ENCODE peak calls at places on chromosomes 3 and 15, in six cellular contexts. B is sigmoid colon, F is H1, T is GM12892, D is stomach, H is transverse colon. N is an unnamed sample.

GRCh38 chr3:107796786-107797185 is 274.0 kb downstream of the BBX start:
- DNase-seq in B (no peak), F (no peak), T (no peak), D (no peak), H (no peak), N (no peak)

GRCh38 chr15:47718474-47719440 is 1.5 kb downstream of the SEMA6D start:
- DNase-seq in B (no peak), F (no peak), T (no peak), D (no peak), H (peak), N (peak)

GRCh38 chr15:40937762-40938529 is 8.8 kb downstream of the DLL4 start:
- DNase-seq in B (no peak), F (no peak), T (no peak), D (no peak), H (peak), N (no peak)

GRCh38 chr3:14843321-14843720 is 24.6 kb downstream of the FGD5 start:
- DNase-seq in B (peak), F (no peak), T (no peak), D (no peak), H (no peak), N (no peak)

GRCh38 chr3:88810455-88810854 is 297.0 kb upstream of the EPHA3 start:
- DNase-seq in B (no peak), F (no peak), T (no peak), D (no peak), H (no peak), N (no peak)

GRCh38 chr3:100954990-100955389 is 38.2 kb downstream of the ABI3BP start:
- DNase-seq in B (peak), F (no peak), T (no peak), D (no peak), H (peak), N (no peak)

GRCh38 chr15:92914103-92914499 is 14.0 kb downstream of the CHD2 start:
- DNase-seq in B (no peak), F (no peak), T (no peak), D (no peak), H (no peak), N (no peak)

GRCh38 chr15:43440721-43441281 is 52.2 kb downstream of the TP53BP1 start:
- DNase-seq in B (peak), F (peak), T (no peak), D (no peak), H (peak), N (peak)

GRCh38 chr15:77031376-77032050 is 36.6 kb downstream of the PSTPIP1 start:
- DNase-seq in B (peak), F (no peak), T (peak), D (peak), H (peak), N (peak)

GRCh38 chr15:70093070-70093469 is 4.6 kb downstream of the TLE3 start:
- DNase-seq in B (no peak), F (no peak), T (no peak), D (no peak), H (no peak), N (no peak)

GRCh38 chr3:45817788-45818523 is 21.6 kb upstream of the SLC6A20 start:
- DNase-seq in B (peak), F (no peak), T (no peak), D (peak), H (peak), N (no peak)

GRCh38 chr15:50979041-50979440 is 70.6 kb downstream of the AP4E1 start:
- DNase-seq in B (no peak), F (no peak), T (no peak), D (no peak), H (no peak), N (no peak)

GRCh38 chr3:175258763-175259162 is 399.6 kb downstream of the NAALADL2 start:
- DNase-seq in B (no peak), F (no peak), T (no peak), D (peak), H (no peak), N (no peak)
- TF ChIP-seq POLR2A in B (no peak), F (no peak), T (no peak), D (no peak), H (no peak), N (no peak)

DNA sequence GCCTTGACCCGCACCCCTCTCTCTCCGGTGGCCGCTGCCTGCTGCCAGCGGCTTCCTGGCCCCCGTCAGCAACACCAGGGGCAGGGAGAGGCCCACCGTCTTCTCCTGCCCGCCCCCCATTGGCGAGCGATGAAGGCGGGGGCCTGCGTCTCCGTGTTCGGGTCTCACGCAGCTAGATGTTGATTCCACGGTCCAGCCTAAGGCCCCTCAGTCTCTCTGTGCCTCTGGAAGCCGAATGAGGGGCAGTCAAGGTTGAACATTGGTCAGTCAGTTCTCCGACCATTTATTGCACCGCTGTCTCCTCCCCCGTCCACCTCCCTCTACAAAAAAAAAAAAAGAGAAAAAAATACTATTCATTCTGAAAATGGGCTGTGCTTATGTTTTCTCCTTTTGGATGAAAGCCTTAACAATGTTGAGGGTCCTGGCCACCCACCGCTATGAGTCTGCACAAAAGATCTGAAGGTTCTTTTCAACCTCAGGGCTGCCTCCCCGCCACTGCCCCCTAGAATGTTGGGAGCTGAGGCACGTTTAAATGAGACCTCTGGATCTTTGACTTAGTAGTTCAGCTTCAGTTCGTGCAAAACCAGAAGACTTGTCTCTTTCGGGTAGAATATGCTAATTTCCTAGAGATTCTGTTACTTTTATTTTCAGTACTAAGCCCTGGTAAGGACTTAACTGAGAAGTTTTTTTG is 724 bp downstream of the IREB2 start:
- DNase-seq in B (no peak), F (no peak), T (no peak), D (no peak), H (no peak), N (no peak)
- TF ChIP-seq POLR2A in B (no peak), F (no peak), T (no peak), D (no peak), H (no peak), N (no peak)

DNA sequence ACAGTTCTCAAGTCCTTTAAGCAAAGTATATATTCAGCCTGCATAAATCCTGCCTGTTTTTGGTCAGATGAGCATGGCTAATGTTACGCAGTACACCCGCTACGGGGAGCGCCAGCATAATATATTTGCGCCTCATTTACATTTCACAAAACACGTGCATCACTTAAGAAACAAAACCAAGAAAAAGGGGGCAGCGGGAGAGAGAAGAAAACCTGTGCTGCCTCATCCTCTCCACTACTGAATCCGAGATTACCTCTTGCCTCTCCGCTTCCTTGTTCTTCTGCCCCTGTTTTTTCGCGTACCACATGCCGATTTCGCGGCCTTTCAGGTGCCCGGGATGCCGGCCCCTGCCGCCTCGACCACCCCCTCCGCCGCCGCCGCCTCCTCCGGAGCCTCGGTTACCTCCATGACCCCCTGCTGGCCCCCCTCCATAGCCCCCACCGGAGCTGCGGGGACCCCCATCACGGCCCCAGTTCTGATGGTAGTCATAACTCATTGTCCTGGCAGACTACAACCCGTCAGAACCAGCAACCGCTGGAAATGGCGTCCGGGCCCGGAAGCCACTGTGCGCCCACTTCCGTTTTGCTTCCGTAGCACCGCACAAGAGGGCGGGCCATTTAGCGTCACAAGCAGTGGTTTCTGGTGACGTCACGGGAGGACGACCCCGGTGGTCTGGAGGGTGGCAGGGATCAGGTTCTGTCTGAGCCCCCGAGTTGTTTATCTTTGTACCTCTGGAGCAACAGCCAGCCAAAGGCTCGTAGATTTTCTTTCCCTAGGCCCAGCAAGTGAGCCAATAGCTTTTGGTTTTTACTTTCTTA is at the start of gene DHX36:
- DNase-seq in B (peak), F (peak), T (peak), D (peak), H (peak), N (peak)
- TF ChIP-seq POLR2A in B (peak), F (peak), T (peak), D (no peak), H (peak), N (peak)

GRCh38 chr3:184154909-184155643 is at the start of gene DVL3:
- DNase-seq in B (peak), F (no peak), T (peak), D (peak), H (peak), N (peak)
- TF ChIP-seq POLR2A in B (no peak), F (peak), T (no peak), D (no peak), H (peak), N (peak)

GRCh38 chr15:78437762-78438594 is at the start of gene IREB2:
- DNase-seq in B (peak), F (peak), T (peak), D (peak), H (peak), N (peak)
- TF ChIP-seq POLR2A in B (peak), F (peak), T (peak), D (no peak), H (peak), N (peak)

GRCh38 chr3:12835005-12835665 is 6.2 kb downstream of the RPL32 start:
- DNase-seq in B (no peak), F (no peak), T (no peak), D (no peak), H (no peak), N (no peak)

GRCh38 chr3:12830785-12831581 is 10.4 kb downstream of the RPL32 start:
- DNase-seq in B (no peak), F (no peak), T (no peak), D (no peak), H (no peak), N (no peak)

GRCh38 chr3:12832350-12833225 is 8.8 kb downstream of the RPL32 start:
- DNase-seq in B (no peak), F (no peak), T (no peak), D (no peak), H (no peak), N (no peak)

GRCh38 chr3:12831582-12831866 is 9.8 kb downstream of the RPL32 start:
- DNase-seq in B (no peak), F (no peak), T (no peak), D (no peak), H (no peak), N (no peak)

DNA sequence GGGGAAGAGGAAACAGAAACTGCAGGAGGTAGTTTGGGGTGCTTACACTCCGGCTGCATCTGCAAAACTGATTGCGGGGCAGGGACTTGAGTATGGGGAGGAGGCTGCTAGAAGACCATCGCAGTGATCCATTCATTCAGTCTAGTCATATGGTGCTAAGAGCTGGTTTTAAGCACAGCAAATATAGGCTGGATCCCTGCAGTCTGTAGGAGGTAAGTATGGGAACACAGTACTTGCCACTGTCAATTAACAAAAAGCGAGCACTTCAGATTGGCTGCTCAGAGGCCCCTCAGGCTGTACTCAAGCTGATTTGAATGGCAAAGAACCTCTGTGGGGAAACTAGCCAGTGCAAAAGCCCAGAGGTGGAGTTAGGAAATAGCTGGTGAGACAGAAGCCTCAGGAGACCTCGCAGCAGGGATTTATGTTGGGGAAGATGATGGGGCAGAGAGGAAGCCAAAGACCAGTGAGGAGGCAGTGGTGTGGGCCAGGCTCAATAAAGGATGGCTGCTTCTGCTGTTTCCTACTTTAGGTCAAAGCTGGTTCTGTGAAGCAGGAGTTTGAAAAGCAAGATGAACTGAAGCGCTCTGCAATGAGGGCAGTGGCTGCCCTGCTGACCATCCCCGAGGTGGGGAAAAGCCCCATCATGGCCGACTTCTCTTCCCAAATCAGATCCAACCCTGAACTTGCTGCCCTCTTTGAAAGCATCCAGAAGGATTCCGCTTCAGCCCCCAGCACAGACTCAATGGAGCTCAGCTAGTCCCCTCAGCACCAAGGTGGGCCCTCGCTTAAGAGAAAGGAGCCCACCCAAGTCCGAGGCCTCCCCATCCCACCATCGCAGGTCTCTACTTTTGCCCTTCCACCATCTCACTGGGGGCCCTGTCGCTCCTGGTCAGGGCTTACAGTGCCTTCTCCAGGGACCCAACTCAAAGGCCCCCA is 7.9 kb downstream of the RPL32 start:
- DNase-seq in B (no peak), F (no peak), T (no peak), D (no peak), H (no peak), N (no peak)
- TF ChIP-seq POLR2A in B (no peak), F (peak), T (peak), D (no peak), H (no peak), N (no peak)

GRCh38 chr3:20042331-20042730 is 2.1 kb downstream of the KAT2B start:
- DNase-seq in B (no peak), F (no peak), T (no peak), D (no peak), H (no peak), N (no peak)

GRCh38 chr3:20040476-20041196 is 390 bp downstream of the KAT2B start:
- DNase-seq in B (peak), F (no peak), T (peak), D (peak), H (peak), N (peak)

GRCh38 chr3:20039765-20040475 is at the start of gene KAT2B:
- DNase-seq in B (peak), F (no peak), T (peak), D (peak), H (peak), N (peak)

GRCh38 chr3:20039082-20039764 is 1.0 kb upstream of the KAT2B start:
- DNase-seq in B (no peak), F (no peak), T (no peak), D (no peak), H (no peak), N (no peak)

DNA sequence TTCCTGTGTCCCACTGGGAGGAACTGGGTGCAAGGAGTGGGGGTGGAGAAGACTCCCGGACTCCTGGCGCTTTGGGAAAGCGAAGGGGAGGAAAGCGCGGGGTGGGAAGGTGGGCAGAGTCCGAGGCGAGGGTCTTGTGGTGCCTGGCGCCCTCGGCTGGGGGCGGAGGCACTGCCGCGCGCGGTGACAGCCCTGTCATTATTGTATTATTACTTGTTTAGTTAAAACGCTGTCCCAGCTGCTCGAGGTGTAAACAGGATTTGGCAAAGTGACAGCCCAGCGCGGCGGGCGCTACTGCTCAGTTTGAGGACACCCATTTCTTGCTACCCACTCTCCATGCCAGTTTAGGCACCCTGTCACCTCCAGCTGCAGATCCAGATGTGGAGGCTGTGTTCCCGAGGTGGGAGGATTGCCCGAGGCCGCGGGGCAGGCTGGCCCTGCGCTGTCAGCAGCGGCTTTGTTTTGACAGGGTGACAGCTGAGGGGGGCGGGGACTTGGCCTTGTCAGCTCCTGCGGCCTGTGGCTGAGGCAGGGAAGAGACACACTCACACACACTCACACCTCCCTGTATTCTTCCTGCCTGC is 1.0 kb downstream of the KAT2B start:
- DNase-seq in B (peak), F (no peak), T (peak), D (peak), H (peak), N (peak)
- TF ChIP-seq POLR2A in B (peak), F (no peak), T (no peak), D (no peak), H (no peak), N (no peak)

GRCh38 chr15:68795298-68795848 is 25.3 kb downstream of the ANP32A start:
- DNase-seq in B (peak), F (peak), T (peak), D (peak), H (peak), N (peak)
- TF ChIP-seq POLR2A in B (no peak), F (peak), T (peak), D (no peak), H (no peak), N (no peak)

N was measured in heart left ventricle.